ENCODE peak calls at places on chromosomes 3 and 15, in six cellular contexts. Z is NB4, S is AG09309, Y is GM12865, D is A549, U is Karpas-422. L is an unnamed sample.

GRCh38 chr3:58135712-58136543 is 74.8 kb downstream of the DNASE1L3 start:
- DNase-seq in U (no peak), Y (no peak), Z (no peak), S (no peak), D (no peak), L (no peak)

GRCh38 chr3:133591271-133591742 is 17.8 kb downstream of the CDV3 start:
- DNase-seq in Y (no peak), D (no peak), U (peak), S (no peak), Z (no peak), L (peak)

GRCh38 chr3:71444028-71444860 is 139.3 kb downstream of the FOXP1 start:
- DNase-seq in Y (peak), D (no peak), U (peak), Z (peak), S (no peak), L (no peak)

GRCh38 chr3:146543461-146544012 is 870 bp downstream of the PLSCR1 start:
- DNase-seq in S (no peak), D (no peak), Y (peak), Z (peak), U (peak), L (peak)

GRCh38 chr15:38084289-38084688 is 149.8 kb downstream of the TMCO5A start:
- DNase-seq in S (no peak), U (no peak), Y (peak), Z (peak), D (no peak), L (peak)

GRCh38 chr3:139122612-139123011 is 77.9 kb upstream of the PRR23C start:
- DNase-seq in U (no peak), S (no peak), Y (no peak), D (no peak), Z (no peak), L (no peak)

GRCh38 chr3:193060738-193061137 is 143.1 kb upstream of the MB21D2 start:
- DNase-seq in D (no peak), U (no peak), Z (no peak), Y (no peak), S (no peak), L (no peak)

GRCh38 chr3:21484323-21485154 is 266.5 kb downstream of the ZNF385D start:
- DNase-seq in S (no peak), Z (peak), U (peak), D (peak), Y (peak), L (peak)

GRCh38 chr3:171187706-171188290 is 161.3 kb upstream of the SLC2A2 start:
- DNase-seq in U (peak), D (peak), Z (peak), Y (peak), S (no peak), L (peak)

GRCh38 chr3:184325715-184326114 is 11.3 kb downstream of the EIF4G1 start:
- DNase-seq in Z (no peak), U (no peak), S (no peak), D (no peak), Y (no peak), L (no peak)

GRCh38 chr15:63380151-63380827 is 1.4 kb downstream of the CA12 start:
- DNase-seq in D (no peak), Y (no peak), U (no peak), Z (no peak), S (no peak), L (no peak)

GRCh38 chr15:63379492-63380150 is 2.0 kb downstream of the CA12 start:
- DNase-seq in Z (no peak), S (no peak), Y (no peak), D (no peak), U (no peak), L (no peak)

GRCh38 chr15:63381301-63382192 is at the start of gene CA12:
- DNase-seq in Y (no peak), Z (peak), S (no peak), U (no peak), D (peak), L (peak)

GRCh38 chr15:63378946-63379345 is 2.7 kb downstream of the CA12 start:
- DNase-seq in Z (no peak), S (no peak), D (no peak), U (no peak), Y (no peak), L (no peak)

DNA sequence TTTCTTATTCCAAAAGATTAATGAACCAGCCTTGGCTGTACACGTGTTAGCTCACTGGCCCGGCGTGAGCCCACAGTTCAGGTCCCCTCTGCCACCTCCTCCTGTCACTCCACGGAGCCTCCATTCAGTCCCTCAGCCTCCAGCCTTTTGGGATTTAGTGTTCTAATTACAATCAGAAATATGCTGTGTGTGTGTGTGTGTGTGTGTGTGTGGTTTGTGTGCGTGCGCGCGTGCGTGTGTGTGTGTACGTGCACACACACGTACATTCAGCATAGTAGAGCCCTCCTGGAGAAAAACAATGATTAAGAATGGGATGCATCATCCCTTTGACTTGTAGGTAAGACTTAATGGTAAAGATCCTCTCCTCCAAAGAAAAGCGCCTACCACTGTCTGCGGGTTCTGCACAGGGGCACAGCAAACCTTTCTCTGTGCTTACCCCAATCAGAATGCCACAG is 791 bp downstream of the CA12 start:
- DNase-seq in Y (no peak), S (no peak), U (no peak), Z (no peak), D (no peak), L (no peak)
- H3K4me3 ChIP-seq in Y (no peak), S (peak), U (no peak), Z (no peak), D (peak), L (no peak)

GRCh38 chr3:190169877-190170276 is 49.2 kb upstream of the P3H2 start:
- DNase-seq in Z (no peak), U (peak), Y (no peak), S (no peak), D (no peak), L (no peak)
- H3K4me3 ChIP-seq in Z (no peak), U (peak), Y (peak), S (no peak), D (no peak), L (no peak)

DNA sequence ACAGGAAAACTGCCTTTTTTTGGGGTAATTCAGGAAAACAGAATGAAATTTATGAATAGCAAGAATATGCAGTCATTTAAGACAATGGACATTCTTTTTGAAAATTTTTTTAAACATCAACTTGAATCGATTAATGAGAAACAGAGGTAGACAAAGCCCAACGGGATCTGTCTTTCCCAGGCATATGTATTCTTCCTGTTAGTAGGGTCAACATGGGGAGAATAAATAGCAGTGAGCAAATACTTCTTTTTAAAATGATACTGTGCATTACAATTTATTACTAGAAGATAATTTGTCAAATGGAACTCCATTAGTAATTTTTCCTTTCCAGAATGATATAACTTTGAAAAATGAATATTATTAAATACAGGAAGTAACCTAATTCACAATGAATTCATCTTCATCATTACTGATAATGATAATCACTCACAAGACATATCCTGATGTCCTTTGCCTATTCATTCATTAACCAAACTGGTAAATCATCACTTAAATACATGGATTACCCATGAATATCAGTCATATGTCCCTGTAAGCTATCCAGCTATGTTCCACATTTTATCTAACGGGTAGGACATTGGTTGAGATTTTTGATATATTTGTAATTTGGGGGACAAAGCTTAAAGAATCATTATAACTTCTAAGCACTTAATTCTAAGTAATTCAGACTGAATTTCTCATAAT is 209.2 kb upstream of the CDIN1 start:
- DNase-seq in D (peak), S (no peak), U (no peak), Z (no peak), Y (no peak), L (no peak)
- H3K4me3 ChIP-seq in D (no peak), S (no peak), U (no peak), Z (no peak), Y (no peak), L (no peak)

GRCh38 chr15:42578984-42579537 is 3.7 kb downstream of the STARD9 start:
- DNase-seq in Y (no peak), Z (no peak), D (no peak), S (no peak), U (no peak), L (no peak)

GRCh38 chr15:42577514-42578031 is 2.2 kb downstream of the STARD9 start:
- DNase-seq in S (peak), Z (no peak), D (no peak), U (no peak), Y (peak), L (no peak)

GRCh38 chr15:42575188-42576039 is at the start of gene STARD9:
- DNase-seq in Z (peak), D (peak), Y (peak), S (peak), U (peak), L (peak)

GRCh38 chr15:42576040-42576594 is 711 bp downstream of the STARD9 start:
- DNase-seq in Z (no peak), S (no peak), U (no peak), Y (no peak), D (no peak), L (peak)

GRCh38 chr15:42576776-42577175 is 1.4 kb downstream of the STARD9 start:
- DNase-seq in Z (no peak), S (no peak), Y (no peak), D (no peak), U (no peak), L (no peak)
- H3K4me3 ChIP-seq in Z (no peak), S (no peak), Y (peak), D (no peak), U (no peak), L (no peak)

GRCh38 chr15:60390231-60390630 is 7.6 kb downstream of the ANXA2 start:
- DNase-seq in Y (no peak), Z (no peak), D (no peak), S (no peak), U (no peak), L (no peak)

GRCh38 chr15:60391722-60392340 is 6.0 kb downstream of the ANXA2 start:
- DNase-seq in D (no peak), Y (no peak), U (no peak), S (no peak), Z (no peak), L (no peak)

GRCh38 chr15:60392601-60392985 is 5.2 kb downstream of the ANXA2 start:
- DNase-seq in Z (no peak), D (peak), S (no peak), Y (peak), U (no peak), L (peak)

GRCh38 chr15:60389261-60390077 is 8.3 kb downstream of the ANXA2 start:
- DNase-seq in Z (no peak), U (no peak), S (no peak), D (no peak), Y (peak), L (no peak)

GRCh38 chr15:60390931-60391501 is 6.8 kb downstream of the ANXA2 start:
- DNase-seq in U (no peak), Y (no peak), S (no peak), Z (peak), D (peak), L (peak)
- H3K4me3 ChIP-seq in U (no peak), Y (no peak), S (peak), Z (no peak), D (peak), L (no peak)

DNA sequence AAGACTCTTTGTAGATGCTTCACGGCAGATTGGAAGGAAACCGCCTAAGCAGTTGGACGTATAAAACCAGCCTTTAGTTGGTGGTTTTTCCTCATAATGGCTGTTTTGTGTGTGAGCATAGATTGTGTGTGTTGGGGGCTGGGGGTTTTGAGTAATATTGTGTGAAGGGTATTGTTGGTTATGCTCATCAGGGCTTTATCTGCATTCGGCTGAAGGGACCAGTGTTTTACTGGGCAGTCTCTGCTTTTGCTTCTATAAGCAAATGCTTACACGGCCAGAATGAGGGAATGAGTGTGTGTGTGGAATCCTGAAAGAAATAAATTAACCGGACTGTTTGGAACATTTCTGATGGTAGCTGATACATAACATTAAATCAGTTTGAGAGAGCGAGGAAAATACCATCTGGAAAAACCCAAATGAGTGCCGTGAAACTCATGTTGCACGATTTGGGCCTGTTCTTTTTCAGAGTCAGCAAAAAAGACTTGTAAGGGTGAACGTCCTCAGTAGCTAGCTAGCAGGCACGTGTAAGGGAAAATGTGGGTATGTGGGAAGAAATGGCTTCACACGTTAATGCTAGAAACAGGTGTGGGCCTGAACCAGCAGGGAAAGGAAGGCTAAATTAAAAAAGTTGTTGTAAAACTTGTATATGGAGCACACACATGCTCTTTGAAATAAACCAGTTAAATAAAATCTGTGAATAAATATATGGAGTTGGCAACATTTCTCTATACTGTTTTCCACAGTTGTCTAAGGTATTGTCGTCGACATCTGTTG is 2.0 kb downstream of the MITF start:
- DNase-seq in S (no peak), U (no peak), Y (no peak), Z (no peak), D (no peak), L (no peak)
- H3K4me3 ChIP-seq in S (peak), U (no peak), Y (no peak), Z (no peak), D (no peak), L (peak)

DNA sequence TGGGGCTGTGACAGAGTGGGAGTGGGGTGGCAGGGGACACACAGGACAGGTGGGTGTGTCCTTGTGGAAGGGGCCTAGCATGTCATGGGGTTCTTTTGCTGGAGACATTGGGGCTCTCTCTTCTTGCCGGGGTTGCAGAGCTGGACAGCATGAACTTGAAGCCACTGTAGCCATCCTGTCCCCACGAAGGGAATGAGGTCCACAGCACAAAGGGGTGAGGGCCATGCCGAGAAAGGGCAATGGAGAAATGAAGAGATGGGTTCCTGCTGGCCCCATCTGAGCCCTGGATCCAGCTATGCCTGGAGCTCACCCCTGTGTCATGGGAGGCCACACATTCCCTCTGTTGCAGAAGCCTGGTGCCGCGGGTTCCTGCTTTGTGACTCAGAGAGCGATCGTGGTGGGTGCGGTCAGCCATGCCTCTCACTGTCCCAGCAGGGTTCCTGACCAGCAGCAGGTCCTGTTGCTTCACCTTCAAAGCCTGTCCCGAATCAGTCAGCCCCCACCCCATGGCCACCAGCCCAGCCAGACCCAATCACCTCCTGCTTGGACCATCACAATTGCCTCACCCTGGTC is 50.0 kb downstream of the DNAJB8 start:
- DNase-seq in S (peak), Z (peak), D (peak), Y (no peak), U (no peak), L (no peak)
- H3K4me3 ChIP-seq in S (no peak), Z (no peak), D (no peak), Y (no peak), U (no peak), L (no peak)

GRCh38 chr3:141125351-141125750 is 74.2 kb downstream of the SPSB4 start:
- DNase-seq in S (no peak), D (no peak), Z (no peak), Y (no peak), U (no peak), L (no peak)

GRCh38 chr3:141126661-141127343 is 75.7 kb downstream of the SPSB4 start:
- DNase-seq in Y (no peak), S (no peak), U (no peak), D (no peak), Z (no peak), L (no peak)

GRCh38 chr3:141122455-141123030 is 71.4 kb downstream of the SPSB4 start:
- DNase-seq in D (no peak), S (no peak), Z (no peak), Y (no peak), U (no peak), L (peak)

GRCh38 chr3:141123677-141124410 is 72.7 kb downstream of the SPSB4 start:
- DNase-seq in D (no peak), S (no peak), U (no peak), Y (no peak), Z (no peak), L (peak)

DNA sequence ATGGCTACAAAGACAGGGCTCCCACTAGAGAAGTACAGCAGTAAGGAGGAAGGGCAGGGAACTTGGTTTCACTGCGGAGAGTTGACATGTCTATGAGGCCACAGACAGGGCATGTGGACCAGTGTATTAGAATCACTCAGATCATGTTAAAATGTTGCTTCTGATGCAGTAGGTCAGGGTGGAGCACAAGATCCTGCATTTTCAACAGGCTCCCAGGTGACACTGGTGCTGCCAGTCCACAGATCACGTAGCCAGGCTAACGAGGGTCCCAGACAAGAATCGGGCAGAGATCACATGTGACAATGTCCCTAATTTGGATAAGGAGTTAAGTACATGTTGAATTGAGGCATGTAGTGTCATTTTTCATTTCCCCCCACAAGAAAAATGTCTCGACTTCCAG is 73.6 kb downstream of the SPSB4 start:
- DNase-seq in D (no peak), Z (no peak), S (no peak), Y (no peak), U (no peak), L (no peak)
- H3K4me3 ChIP-seq in D (no peak), Z (no peak), S (no peak), Y (no peak), U (no peak), L (no peak)

L was measured in cardiac muscle cell.